ENCODE peak calls at places on chromosomes 7 and 10, in seven cellular contexts. D is WTC11, I is HEK293T, F is GM12878, X is H1, E is K562, T is HepG2. L is an unnamed sample.

GRCh38 chr10:123884351-123884906 is 7.2 kb downstream of the CPXM2 start:
- DNase-seq in T (no peak), F (no peak), E (no peak), I (no peak), X (no peak), D (no peak), L (no peak)

GRCh38 chr10:70776455-70777005 is 8.6 kb downstream of the TBATA start:
- DNase-seq in T (no peak), I (no peak), E (no peak), D (no peak), X (no peak), F (no peak), L (no peak)

GRCh38 chr10:127100983-127101615 is 95.3 kb downstream of the INSYN2A start:
- DNase-seq in X (no peak), D (no peak), E (no peak), T (no peak), I (no peak), F (no peak), L (no peak)

GRCh38 chr7:55535637-55536016 is 36.7 kb downstream of the VOPP1 start:
- DNase-seq in E (no peak), D (no peak), F (no peak), T (no peak), I (no peak), X (no peak), L (no peak)

GRCh38 chr10:103780242-103781149 is 74.9 kb downstream of the SH3PXD2A start:
- DNase-seq in F (no peak), D (no peak), T (no peak), X (no peak), I (no peak), E (no peak), L (no peak)

GRCh38 chr7:43586251-43586900 is 3.5 kb downstream of the STK17A start:
- DNase-seq in E (no peak), F (no peak), T (peak), D (no peak), I (no peak), X (no peak), L (no peak)

GRCh38 chr10:73974309-73974946 is 23.5 kb upstream of the VCL start:
- DNase-seq in D (no peak), E (no peak), I (no peak), X (no peak), F (no peak), T (no peak), L (no peak)

GRCh38 chr7:105664816-105665525 is 83.7 kb upstream of the EFCAB10 start:
- DNase-seq in E (peak), F (no peak), T (peak), D (peak), I (peak), X (no peak), L (peak)

GRCh38 chr7:73822319-73823173 is 8.2 kb upstream of the CLDN4 start:
- DNase-seq in F (no peak), T (peak), X (no peak), D (no peak), I (peak), E (peak), L (peak)

GRCh38 chr10:122279725-122280141 is 8.6 kb downstream of the BTBD16 start:
- DNase-seq in X (no peak), T (peak), F (no peak), E (peak), D (peak), I (peak), L (peak)

GRCh38 chr10:21617267-21617666 is 83.2 kb downstream of the MLLT10 start:
- DNase-seq in F (no peak), I (no peak), T (no peak), D (no peak), E (no peak), X (no peak), L (no peak)

GRCh38 chr7:153859239-153859638 is 193.0 kb upstream of the DPP6 start:
- DNase-seq in X (no peak), E (no peak), T (no peak), D (no peak), F (no peak), I (no peak), L (no peak)

GRCh38 chr7:153858335-153858734 is 193.9 kb upstream of the DPP6 start:
- DNase-seq in X (no peak), I (no peak), D (no peak), E (no peak), T (no peak), F (no peak), L (no peak)
- TF ChIP-seq SP1 in X (no peak), I (no peak), D (no peak), E (no peak), T (no peak), F (no peak), L (no peak)

GRCh38 chr7:64874114-64874513 is 29.0 kb upstream of the ZNF273 start:
- DNase-seq in F (no peak), T (no peak), X (no peak), I (no peak), D (no peak), E (no peak), L (no peak)
- TF ChIP-seq SP1 in F (no peak), T (no peak), X (no peak), I (no peak), D (no peak), E (no peak), L (no peak)

GRCh38 chr7:152504816-152505215 is 69.0 kb upstream of the KMT2C start:
- DNase-seq in I (no peak), E (no peak), F (no peak), X (no peak), D (no peak), T (no peak), L (no peak)
- TF ChIP-seq SP1 in I (no peak), E (no peak), F (no peak), X (no peak), D (no peak), T (no peak), L (no peak)

GRCh38 chr10:11026761-11027160 is 9.1 kb downstream of the CELF2 start:
- DNase-seq in D (no peak), E (no peak), F (no peak), I (no peak), X (no peak), T (no peak), L (no peak)
- TF ChIP-seq SP1 in D (no peak), E (no peak), F (no peak), I (no peak), X (no peak), T (no peak), L (no peak)